ENCODE peak calls at places on chromosomes 3 and 15, in nine cellular contexts. One of them, this sample, is unnamed.

GRCh38 chr3:133527306-133527705 is 46.2 kb upstream of the CDV3 start:
- DNase-seq in brain microvascular endothelial cell: no peak
- DNase-seq in thoracic aorta: no peak
- DNase-seq in right lobe of liver: no peak
- DNase-seq in colonic mucosa: peak
- DNase-seq in OCI-LY7: no peak
- DNase-seq in epithelial cell of proximal tubule: no peak
- DNase-seq in ovary: no peak
- DNase-seq in omental fat pad: no peak
- DNase-seq in this sample: no peak

GRCh38 chr15:31439328-31439727 is 112.7 kb downstream of the KLF13 start:
- DNase-seq in brain microvascular endothelial cell: no peak
- DNase-seq in thoracic aorta: no peak
- DNase-seq in right lobe of liver: no peak
- DNase-seq in colonic mucosa: peak
- DNase-seq in OCI-LY7: peak
- DNase-seq in epithelial cell of proximal tubule: no peak
- DNase-seq in ovary: no peak
- DNase-seq in omental fat pad: no peak
- DNase-seq in this sample: no peak

GRCh38 chr3:101271728-101272127 is 48.6 kb downstream of the IMPG2 start:
- DNase-seq in brain microvascular endothelial cell: no peak
- DNase-seq in thoracic aorta: no peak
- DNase-seq in right lobe of liver: no peak
- DNase-seq in colonic mucosa: no peak
- DNase-seq in OCI-LY7: no peak
- DNase-seq in epithelial cell of proximal tubule: no peak
- DNase-seq in ovary: no peak
- DNase-seq in omental fat pad: no peak
- DNase-seq in this sample: no peak

GRCh38 chr3:78754066-78754743 is 1013.6 kb downstream of the ROBO1 start:
- DNase-seq in brain microvascular endothelial cell: peak
- DNase-seq in thoracic aorta: no peak
- DNase-seq in right lobe of liver: no peak
- DNase-seq in colonic mucosa: no peak
- DNase-seq in OCI-LY7: no peak
- DNase-seq in epithelial cell of proximal tubule: no peak
- DNase-seq in ovary: no peak
- DNase-seq in omental fat pad: no peak
- DNase-seq in this sample: no peak

GRCh38 chr15:65184305-65184943 is 718 bp downstream of the CLPX start:
- DNase-seq in brain microvascular endothelial cell: peak
- DNase-seq in thoracic aorta: no peak
- DNase-seq in right lobe of liver: peak
- DNase-seq in colonic mucosa: peak
- DNase-seq in OCI-LY7: peak
- DNase-seq in epithelial cell of proximal tubule: no peak
- DNase-seq in ovary: peak
- DNase-seq in omental fat pad: peak
- DNase-seq in this sample: peak

GRCh38 chr15:65183847-65184159 is 1.3 kb downstream of the CLPX start:
- DNase-seq in brain microvascular endothelial cell: no peak
- DNase-seq in thoracic aorta: no peak
- DNase-seq in right lobe of liver: no peak
- DNase-seq in colonic mucosa: no peak
- DNase-seq in OCI-LY7: no peak
- DNase-seq in epithelial cell of proximal tubule: no peak
- DNase-seq in ovary: no peak
- DNase-seq in omental fat pad: no peak
- DNase-seq in this sample: no peak

GRCh38 chr3:161475905-161476304 is 20.7 kb upstream of the OTOL1 start:
- DNase-seq in brain microvascular endothelial cell: peak
- DNase-seq in thoracic aorta: no peak
- DNase-seq in right lobe of liver: no peak
- DNase-seq in colonic mucosa: no peak
- DNase-seq in OCI-LY7: no peak
- DNase-seq in epithelial cell of proximal tubule: peak
- DNase-seq in ovary: no peak
- DNase-seq in omental fat pad: no peak
- DNase-seq in this sample: no peak

GRCh38 chr3:138781012-138781470 is 53.7 kb downstream of the PIK3CB start:
- DNase-seq in brain microvascular endothelial cell: no peak
- DNase-seq in thoracic aorta: no peak
- DNase-seq in right lobe of liver: no peak
- DNase-seq in colonic mucosa: no peak
- DNase-seq in OCI-LY7: no peak
- DNase-seq in epithelial cell of proximal tubule: no peak
- DNase-seq in ovary: no peak
- DNase-seq in omental fat pad: no peak
- DNase-seq in this sample: no peak

GRCh38 chr15:50024183-50024795 is 94.7 kb downstream of the ATP8B4 start:
- DNase-seq in brain microvascular endothelial cell: no peak
- DNase-seq in thoracic aorta: no peak
- DNase-seq in right lobe of liver: no peak
- DNase-seq in colonic mucosa: no peak
- DNase-seq in OCI-LY7: no peak
- DNase-seq in epithelial cell of proximal tubule: no peak
- DNase-seq in ovary: peak
- DNase-seq in omental fat pad: no peak
- DNase-seq in this sample: no peak

GRCh38 chr3:153667341-153667740 is 453.8 kb upstream of the ARHGEF26 start:
- DNase-seq in brain microvascular endothelial cell: no peak
- DNase-seq in thoracic aorta: no peak
- DNase-seq in right lobe of liver: no peak
- DNase-seq in colonic mucosa: no peak
- DNase-seq in OCI-LY7: no peak
- DNase-seq in epithelial cell of proximal tubule: no peak
- DNase-seq in ovary: no peak
- DNase-seq in omental fat pad: no peak
- DNase-seq in this sample: no peak

GRCh38 chr3:153666911-153667310 is 454.3 kb upstream of the ARHGEF26 start:
- DNase-seq in brain microvascular endothelial cell: no peak
- DNase-seq in thoracic aorta: no peak
- DNase-seq in right lobe of liver: no peak
- DNase-seq in colonic mucosa: no peak
- DNase-seq in OCI-LY7: no peak
- DNase-seq in epithelial cell of proximal tubule: no peak
- DNase-seq in ovary: no peak
- DNase-seq in omental fat pad: no peak
- DNase-seq in this sample: no peak

GRCh38 chr3:153670577-153670976 is 450.6 kb upstream of the ARHGEF26 start:
- DNase-seq in brain microvascular endothelial cell: no peak
- DNase-seq in thoracic aorta: no peak
- DNase-seq in right lobe of liver: no peak
- DNase-seq in colonic mucosa: no peak
- DNase-seq in OCI-LY7: no peak
- DNase-seq in epithelial cell of proximal tubule: no peak
- DNase-seq in ovary: no peak
- DNase-seq in omental fat pad: no peak
- DNase-seq in this sample: no peak

GRCh38 chr3:153673853-153674252 is 447.3 kb upstream of the ARHGEF26 start:
- DNase-seq in brain microvascular endothelial cell: no peak
- DNase-seq in thoracic aorta: no peak
- DNase-seq in right lobe of liver: no peak
- DNase-seq in colonic mucosa: no peak
- DNase-seq in OCI-LY7: no peak
- DNase-seq in epithelial cell of proximal tubule: no peak
- DNase-seq in ovary: no peak
- DNase-seq in omental fat pad: no peak
- DNase-seq in this sample: no peak

DNA sequence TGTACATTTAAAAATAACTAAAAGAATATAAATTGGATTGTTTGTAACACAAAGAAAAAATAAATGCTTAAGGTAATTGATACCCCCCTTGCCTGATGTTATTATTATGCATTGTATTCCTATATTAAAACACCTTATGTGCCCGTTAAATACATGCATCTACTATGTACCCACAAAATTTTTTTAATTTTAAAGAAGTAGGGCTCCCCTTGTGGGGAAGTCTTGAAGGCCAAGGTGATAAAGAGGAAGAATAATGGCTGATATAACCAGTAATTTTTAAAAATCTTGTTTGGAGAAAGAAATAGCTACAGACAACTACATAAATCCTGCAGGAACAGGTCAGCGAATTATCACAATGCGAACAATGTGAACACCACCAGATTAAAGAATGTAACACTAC is 451.7 kb upstream of the ARHGEF26 start:
- DNase-seq in brain microvascular endothelial cell: no peak
- DNase-seq in thoracic aorta: no peak
- DNase-seq in right lobe of liver: no peak
- DNase-seq in colonic mucosa: no peak
- DNase-seq in OCI-LY7: peak
- DNase-seq in epithelial cell of proximal tubule: no peak
- DNase-seq in ovary: no peak
- DNase-seq in omental fat pad: no peak
- DNase-seq in this sample: no peak
- TF ChIP-seq CTCF in brain microvascular endothelial cell: no peak
- TF ChIP-seq CTCF in thoracic aorta: no peak
- TF ChIP-seq CTCF in right lobe of liver: no peak
- TF ChIP-seq CTCF in colonic mucosa: no peak
- TF ChIP-seq CTCF in OCI-LY7: peak
- TF ChIP-seq CTCF in epithelial cell of proximal tubule: peak
- TF ChIP-seq CTCF in ovary: no peak
- TF ChIP-seq CTCF in omental fat pad: no peak
- TF ChIP-seq CTCF in this sample: no peak

GRCh38 chr3:25834346-25834745 is 44.5 kb downstream of the OXSM start:
- DNase-seq in brain microvascular endothelial cell: no peak
- DNase-seq in thoracic aorta: no peak
- DNase-seq in right lobe of liver: no peak
- DNase-seq in colonic mucosa: no peak
- DNase-seq in OCI-LY7: peak
- DNase-seq in epithelial cell of proximal tubule: no peak
- DNase-seq in ovary: no peak
- DNase-seq in omental fat pad: no peak
- DNase-seq in this sample: no peak

GRCh38 chr3:25830373-25831305 is 40.7 kb downstream of the OXSM start:
- DNase-seq in brain microvascular endothelial cell: no peak
- DNase-seq in thoracic aorta: no peak
- DNase-seq in right lobe of liver: no peak
- DNase-seq in colonic mucosa: no peak
- DNase-seq in OCI-LY7: peak
- DNase-seq in epithelial cell of proximal tubule: no peak
- DNase-seq in ovary: no peak
- DNase-seq in omental fat pad: no peak
- DNase-seq in this sample: no peak

GRCh38 chr3:25826510-25826909 is 36.6 kb downstream of the OXSM start:
- DNase-seq in brain microvascular endothelial cell: no peak
- DNase-seq in thoracic aorta: no peak
- DNase-seq in right lobe of liver: no peak
- DNase-seq in colonic mucosa: no peak
- DNase-seq in OCI-LY7: no peak
- DNase-seq in epithelial cell of proximal tubule: no peak
- DNase-seq in ovary: no peak
- DNase-seq in omental fat pad: no peak
- DNase-seq in this sample: no peak

GRCh38 chr3:25836579-25836978 is 46.7 kb downstream of the OXSM start:
- DNase-seq in brain microvascular endothelial cell: no peak
- DNase-seq in thoracic aorta: no peak
- DNase-seq in right lobe of liver: no peak
- DNase-seq in colonic mucosa: no peak
- DNase-seq in OCI-LY7: no peak
- DNase-seq in epithelial cell of proximal tubule: no peak
- DNase-seq in ovary: no peak
- DNase-seq in omental fat pad: no peak
- DNase-seq in this sample: no peak

GRCh38 chr3:25831578-25831977 is 41.7 kb downstream of the OXSM start:
- DNase-seq in brain microvascular endothelial cell: peak
- DNase-seq in thoracic aorta: no peak
- DNase-seq in right lobe of liver: no peak
- DNase-seq in colonic mucosa: no peak
- DNase-seq in OCI-LY7: peak
- DNase-seq in epithelial cell of proximal tubule: peak
- DNase-seq in ovary: no peak
- DNase-seq in omental fat pad: no peak
- DNase-seq in this sample: no peak
- TF ChIP-seq CTCF in brain microvascular endothelial cell: peak
- TF ChIP-seq CTCF in thoracic aorta: no peak
- TF ChIP-seq CTCF in right lobe of liver: peak
- TF ChIP-seq CTCF in colonic mucosa: no peak
- TF ChIP-seq CTCF in OCI-LY7: peak
- TF ChIP-seq CTCF in epithelial cell of proximal tubule: peak
- TF ChIP-seq CTCF in ovary: no peak
- TF ChIP-seq CTCF in omental fat pad: no peak
- TF ChIP-seq CTCF in this sample: no peak

DNA sequence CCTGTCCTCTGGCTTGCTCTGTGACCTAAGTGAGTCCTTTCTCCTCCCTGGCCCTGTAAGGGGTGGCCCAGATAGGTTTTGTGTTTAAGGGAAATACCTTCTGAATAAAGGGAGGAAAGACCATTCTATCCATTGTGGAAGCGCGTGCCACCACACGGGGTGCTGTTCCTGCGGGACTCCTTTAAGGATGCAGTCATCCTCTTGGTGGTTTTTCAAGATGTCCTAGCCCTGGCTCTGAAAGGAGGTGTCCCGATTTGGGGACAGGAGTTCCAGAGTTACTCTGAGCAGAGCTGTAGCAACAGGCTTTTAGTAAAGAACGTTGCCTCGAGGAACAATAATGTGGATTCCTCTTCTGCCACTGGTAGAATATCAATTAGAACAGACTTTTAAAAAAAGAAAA is 9.6 kb downstream of the SLC6A6 start:
- DNase-seq in brain microvascular endothelial cell: no peak
- DNase-seq in thoracic aorta: no peak
- DNase-seq in right lobe of liver: no peak
- DNase-seq in colonic mucosa: no peak
- DNase-seq in OCI-LY7: no peak
- DNase-seq in epithelial cell of proximal tubule: no peak
- DNase-seq in ovary: no peak
- DNase-seq in omental fat pad: no peak
- DNase-seq in this sample: no peak
- TF ChIP-seq CTCF in brain microvascular endothelial cell: peak
- TF ChIP-seq CTCF in thoracic aorta: no peak
- TF ChIP-seq CTCF in right lobe of liver: no peak
- TF ChIP-seq CTCF in colonic mucosa: no peak
- TF ChIP-seq CTCF in OCI-LY7: peak
- TF ChIP-seq CTCF in epithelial cell of proximal tubule: peak
- TF ChIP-seq CTCF in ovary: no peak
- TF ChIP-seq CTCF in omental fat pad: no peak
- TF ChIP-seq CTCF in this sample: no peak

GRCh38 chr15:41585140-41586047 is 26.4 kb downstream of the TYRO3 start:
- DNase-seq in brain microvascular endothelial cell: peak
- DNase-seq in thoracic aorta: no peak
- DNase-seq in right lobe of liver: peak
- DNase-seq in colonic mucosa: peak
- DNase-seq in OCI-LY7: no peak
- DNase-seq in epithelial cell of proximal tubule: peak
- DNase-seq in ovary: peak
- DNase-seq in omental fat pad: no peak
- DNase-seq in this sample: no peak
- TF ChIP-seq CTCF in brain microvascular endothelial cell: peak
- TF ChIP-seq CTCF in thoracic aorta: peak
- TF ChIP-seq CTCF in right lobe of liver: peak
- TF ChIP-seq CTCF in colonic mucosa: peak
- TF ChIP-seq CTCF in OCI-LY7: no peak
- TF ChIP-seq CTCF in epithelial cell of proximal tubule: peak
- TF ChIP-seq CTCF in ovary: peak
- TF ChIP-seq CTCF in omental fat pad: no peak
- TF ChIP-seq CTCF in this sample: no peak